ENCODE peak calls at places on chromosome 20, in eight cellular contexts. P is dorsolateral prefrontal cortex, V is stomach, E is lung, X is coronary artery, I is mammary epithelial cell, A is thoracic aorta, J is heart right ventricle. H is an unnamed sample.

GRCh38 chr20:7346562-7346961 is 579.1 kb downstream of the BMP2 start:
- DNase-seq in P (no peak), V (no peak), E (no peak), X (no peak), I (peak), A (no peak), J (no peak), H (no peak)

GRCh38 chr20:60200305-60200918 is 242.2 kb downstream of the CDH26 start:
- DNase-seq in P (no peak), V (no peak), E (no peak), X (no peak), I (no peak), A (no peak), J (no peak), H (no peak)

GRCh38 chr20:33791959-33792597 is 19.1 kb upstream of the CHMP4B start:
- DNase-seq in P (peak), V (peak), E (peak), X (no peak), I (no peak), A (no peak), J (peak), H (peak)

GRCh38 chr20:5504061-5504739 is 187.4 kb upstream of the PROKR2 start:
- DNase-seq in P (peak), V (no peak), E (peak), X (no peak), I (no peak), A (peak), J (peak), H (peak)

GRCh38 chr20:35146299-35146921 is 726 bp downstream of the EDEM2 start:
- DNase-seq in P (no peak), V (no peak), E (no peak), X (no peak), I (peak), A (no peak), J (no peak), H (peak)

GRCh38 chr20:9068896-9069663 is at the start of gene PLCB4:
- DNase-seq in P (peak), V (peak), E (no peak), X (no peak), I (peak), A (no peak), J (peak), H (peak)

GRCh38 chr20:41167481-41168253 is 30.3 kb downstream of the PLCG1 start:
- DNase-seq in P (no peak), V (no peak), E (no peak), X (no peak), I (no peak), A (no peak), J (no peak), H (no peak)

GRCh38 chr20:17617868-17618672 is 48.2 kb downstream of the DSTN start:
- DNase-seq in P (peak), V (peak), E (no peak), X (peak), I (no peak), A (no peak), J (no peak), H (peak)

GRCh38 chr20:37356387-37356786 is 10.4 kb downstream of the SRC start:
- DNase-seq in P (peak), V (peak), E (peak), X (peak), I (peak), A (peak), J (no peak), H (no peak)

GRCh38 chr20:3101737-3102574 is 17.4 kb upstream of the AVP start:
- DNase-seq in P (peak), V (no peak), E (no peak), X (no peak), I (no peak), A (no peak), J (no peak), H (no peak)

GRCh38 chr20:13996265-13996664 is 949 bp downstream of the MACROD2 start:
- DNase-seq in P (peak), V (no peak), E (no peak), X (no peak), I (no peak), A (no peak), J (no peak), H (peak)

GRCh38 chr20:38446441-38447209 is 11.5 kb upstream of the SNHG17 start:
- DNase-seq in P (peak), V (peak), E (peak), X (peak), I (peak), A (peak), J (peak), H (peak)

GRCh38 chr20:3927486-3928291 is 38.5 kb downstream of the PANK2 start:
- DNase-seq in P (peak), V (no peak), E (peak), X (peak), I (no peak), A (no peak), J (no peak), H (no peak)

GRCh38 chr20:62745279-62745958 is 36.8 kb downstream of the NTSR1 start:
- DNase-seq in P (no peak), V (no peak), E (no peak), X (no peak), I (no peak), A (no peak), J (no peak), H (no peak)

GRCh38 chr20:13535627-13536026 is 103.1 kb downstream of the TASP1 start:
- DNase-seq in P (no peak), V (no peak), E (no peak), X (no peak), I (no peak), A (no peak), J (no peak), H (no peak)

GRCh38 chr20:61850926-61851900 is 214.5 kb downstream of the TAF4 start:
- DNase-seq in P (no peak), V (no peak), E (no peak), X (no peak), I (no peak), A (no peak), J (no peak), H (no peak)

GRCh38 chr20:49831770-49832631 is 19.4 kb downstream of the SLC9A8 start:
- DNase-seq in P (no peak), V (no peak), E (no peak), X (no peak), I (no peak), A (no peak), J (no peak), H (no peak)

GRCh38 chr20:56469077-56469449 is 636 bp downstream of the RTF2 start:
- DNase-seq in P (no peak), V (no peak), E (no peak), X (no peak), I (no peak), A (no peak), J (no peak), H (no peak)

GRCh38 chr20:44448753-44449546 is 26.7 kb upstream of the TTPAL start:
- DNase-seq in P (no peak), V (no peak), E (no peak), X (no peak), I (no peak), A (no peak), J (no peak), H (peak)

GRCh38 chr20:37328149-37328945 is 17.6 kb upstream of the SRC start:
- DNase-seq in P (no peak), V (no peak), E (no peak), X (no peak), I (no peak), A (no peak), J (no peak), H (no peak)

GRCh38 chr20:54084727-54085368 is 14.5 kb upstream of the BCAS1 start:
- DNase-seq in P (no peak), V (peak), E (no peak), X (no peak), I (no peak), A (no peak), J (no peak), H (no peak)

GRCh38 chr20:1946442-1946761 is 47.5 kb downstream of the PDYN start:
- DNase-seq in P (no peak), V (no peak), E (no peak), X (no peak), I (no peak), A (no peak), J (no peak), H (no peak)
- H3K4me3 ChIP-seq in P (peak), V (peak), E (no peak), X (peak), I (no peak), A (peak), J (peak), H (no peak)

DNA sequence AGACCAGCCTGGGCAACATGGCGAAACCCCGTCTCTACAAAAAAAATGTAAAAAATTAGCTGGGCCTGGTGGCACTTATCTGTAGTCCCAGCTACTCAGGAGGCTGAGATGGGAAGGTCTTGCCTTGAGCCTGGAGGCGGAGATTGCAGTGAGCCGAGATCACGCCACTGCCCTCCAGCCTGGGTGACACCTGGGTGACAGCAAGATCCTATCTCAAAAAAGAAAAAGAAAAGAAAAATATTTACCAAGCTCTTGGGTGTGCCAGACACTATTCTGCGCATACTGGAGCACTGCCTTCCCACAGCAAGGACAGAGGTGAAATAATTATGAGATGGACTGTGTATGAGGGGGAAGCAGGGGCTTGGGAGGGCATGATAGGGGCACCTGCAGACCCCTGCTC is 19.6 kb downstream of the POFUT1 start:
- DNase-seq in P (no peak), V (peak), E (no peak), X (no peak), I (no peak), A (no peak), J (no peak), H (peak)
- H3K27ac ChIP-seq in P (no peak), V (peak), E (peak), X (no peak), I (no peak), A (no peak), J (peak), H (peak)

GRCh38 chr20:1509237-1509636 is 18.0 kb upstream of the SIRPB2 start:
- DNase-seq in P (peak), V (no peak), E (no peak), X (no peak), I (peak), A (no peak), J (no peak), H (no peak)
- TF ChIP-seq CTCF in P (peak), V (no peak), E (peak), X (no peak), I (peak), A (no peak), J (peak), H (no peak)

GRCh38 chr20:46979603-46980241 is 85.1 kb downstream of the EYA2 start:
- DNase-seq in P (no peak), V (no peak), E (no peak), X (no peak), I (no peak), A (no peak), J (no peak), H (no peak)
- H3K4me3 ChIP-seq in P (no peak), V (no peak), E (no peak), X (no peak), I (no peak), A (no peak), J (no peak), H (no peak)

GRCh38 chr20:10492065-10492464 is 57.0 kb downstream of the SLX4IP start:
- DNase-seq in P (no peak), V (no peak), E (no peak), X (no peak), I (no peak), A (no peak), J (no peak), H (no peak)
- H3K27ac ChIP-seq in P (no peak), V (no peak), E (no peak), X (no peak), I (no peak), A (no peak), J (no peak), H (no peak)